ENCODE peak calls at places on chromosomes 1 and 21, in nine cellular contexts. Z is IMR-90, S is cardiac muscle cell, I is foreskin keratinocyte, J is A549, Q is MM.1S, F is tibial nerve, O is heart right ventricle, W is HCT116. T is an unnamed sample. For H3K4me1, the result is how much of the 10 kb centered on the place peaks cover.

GRCh38 chr1:2061065-2061778 is 11.0 kb downstream of the PRKCZ start:
- DNase-seq in W (no peak), F (no peak), O (no peak), S (no peak), Q (no peak), Z (no peak), J (no peak), I (no peak), T (no peak)

GRCh38 chr1:99849744-99850457 is at the start of gene AGL:
- DNase-seq in O (peak), I (peak), Z (peak), S (peak), J (peak), Q (peak), W (peak), F (peak), T (peak)

GRCh38 chr1:109091196-109092193 is 931 bp downstream of the TMEM167B start:
- DNase-seq in F (no peak), I (no peak), W (no peak), Z (peak), J (peak), Q (peak), S (no peak), O (no peak), T (no peak)

GRCh38 chr1:153447498-153448170 is 12.8 kb downstream of the S100A7 start:
- DNase-seq in S (no peak), I (peak), O (no peak), Z (peak), F (no peak), J (no peak), Q (no peak), W (no peak), T (no peak)

GRCh38 chr21:36338975-36339374 is 19.0 kb downstream of the MORC3 start:
- DNase-seq in Q (no peak), W (no peak), S (no peak), I (no peak), Z (no peak), J (no peak), O (no peak), F (no peak), T (no peak)

GRCh38 chr1:226827458-226827857 is 43.0 kb upstream of the PSEN2 start:
- DNase-seq in W (no peak), Z (no peak), J (no peak), F (peak), S (peak), I (no peak), O (peak), Q (no peak), T (peak)

GRCh38 chr1:154809436-154810413 is 60.4 kb downstream of the KCNN3 start:
- DNase-seq in I (no peak), F (no peak), Q (no peak), O (no peak), W (no peak), J (peak), S (no peak), Z (peak), T (peak)

GRCh38 chr1:112849425-112849966 is 106.5 kb downstream of the SLC16A1 start:
- DNase-seq in Z (peak), Q (no peak), F (no peak), O (peak), J (no peak), W (no peak), I (no peak), S (peak), T (no peak)

GRCh38 chr1:199735660-199736059 is 291.9 kb upstream of the NR5A2 start:
- DNase-seq in Q (no peak), Z (no peak), O (no peak), S (no peak), J (no peak), W (no peak), I (no peak), F (no peak), T (no peak)

GRCh38 chr1:14759843-14760242 is 161.4 kb downstream of the KAZN start:
- DNase-seq in I (no peak), F (no peak), J (no peak), O (no peak), Q (no peak), S (no peak), W (no peak), Z (no peak), T (no peak)

GRCh38 chr1:221045842-221046831 is 166.9 kb downstream of the HLX start:
- DNase-seq in Q (peak), Z (peak), S (no peak), W (no peak), F (no peak), J (no peak), O (no peak), I (no peak), T (no peak)

GRCh38 chr1:206890125-206890637 is 7.1 kb upstream of the IL24 start:
- DNase-seq in J (no peak), Z (peak), I (peak), W (no peak), S (no peak), Q (no peak), O (no peak), F (no peak), T (no peak)

GRCh38 chr1:193406901-193407300 is 220.5 kb upstream of the B3GALT2 start:
- DNase-seq in W (peak), I (no peak), O (no peak), S (peak), Z (peak), F (no peak), J (peak), Q (peak), T (no peak)

GRCh38 chr21:40186036-40186435 is 318.8 kb downstream of the PCP4 start:
- DNase-seq in W (no peak), F (peak), O (peak), S (no peak), Q (no peak), I (no peak), Z (no peak), J (no peak), T (no peak)

GRCh38 chr1:201501812-201502510 is 5.0 kb downstream of the CSRP1 start:
- DNase-seq in J (no peak), S (peak), F (no peak), Z (no peak), Q (no peak), I (no peak), W (no peak), O (no peak), T (no peak)

GRCh38 chr1:19942088-19942487 is 18.7 kb upstream of the PLA2G2E start:
- DNase-seq in Z (no peak), Q (no peak), S (no peak), O (no peak), J (no peak), I (no peak), W (no peak), F (no peak), T (no peak)

GRCh38 chr1:26278303-26278702 is 1.6 kb upstream of the SH3BGRL3 start:
- DNase-seq in S (no peak), J (no peak), Z (peak), O (no peak), F (peak), I (peak), W (no peak), Q (no peak), T (peak)

GRCh38 chr1:149888160-149888998 is 11.0 kb upstream of the BOLA1 start:
- DNase-seq in S (peak), O (peak), Q (peak), I (no peak), Z (peak), W (peak), J (peak), F (peak), T (peak)

GRCh38 chr1:154433161-154433681 is 28.1 kb downstream of the IL6R start:
- DNase-seq in Z (no peak), Q (no peak), I (peak), J (no peak), S (no peak), W (peak), F (no peak), O (no peak), T (no peak)

GRCh38 chr1:21951576-21951870 is 14.4 kb upstream of the HSPG2 start:
- DNase-seq in S (no peak), Q (no peak), I (no peak), J (no peak), Z (no peak), F (no peak), O (no peak), W (no peak), T (no peak)

GRCh38 chr1:4771721-4772120 is 117.3 kb downstream of the AJAP1 start:
- DNase-seq in S (no peak), O (no peak), W (no peak), J (no peak), Z (no peak), Q (no peak), F (no peak), I (no peak), T (no peak)

GRCh38 chr1:111603979-111604378 is 15.6 kb upstream of the RAP1A start:
- DNase-seq in W (no peak), S (peak), Q (peak), F (no peak), I (no peak), J (no peak), O (no peak), Z (no peak), T (no peak)

GRCh38 chr1:28259935-28260802 is 851 bp downstream of the SESN2 start:
- DNase-seq in J (peak), S (peak), O (peak), F (peak), Z (peak), I (peak), W (no peak), Q (peak), T (peak)

GRCh38 chr1:43583058-43583457 is 52.4 kb downstream of the PTPRF start:
- DNase-seq in W (no peak), J (no peak), S (no peak), F (no peak), I (no peak), Q (no peak), O (no peak), Z (no peak), T (no peak)

GRCh38 chr1:24105368-24106160 is 6.4 kb downstream of the MYOM3 start:
- DNase-seq in F (no peak), J (no peak), S (no peak), O (no peak), I (no peak), Q (no peak), Z (no peak), W (no peak), T (no peak)

GRCh38 chr1:56477164-56478111 is 101.9 kb downstream of the PLPP3 start:
- DNase-seq in W (no peak), Z (peak), S (no peak), F (peak), Q (no peak), O (peak), I (no peak), J (no peak), T (peak)

GRCh38 chr1:212987702-212988322 is 27.9 kb downstream of the ANGEL2 start:
- DNase-seq in J (no peak), F (no peak), O (no peak), I (peak), Z (peak), Q (no peak), S (no peak), W (no peak), T (no peak)

GRCh38 chr1:161166669-161167548 is 683 bp downstream of the PPOX start:
- DNase-seq in I (no peak), Q (peak), S (peak), J (no peak), F (no peak), Z (no peak), O (no peak), W (no peak), T (no peak)

GRCh38 chr1:44947774-44948311 is 38.6 kb downstream of the EIF2B3 start:
- DNase-seq in J (no peak), O (no peak), Q (no peak), S (no peak), I (no peak), F (no peak), W (no peak), Z (no peak), T (no peak)

GRCh38 chr1:168252204-168252733 is 26.5 kb downstream of the SFT2D2 start:
- DNase-seq in Z (no peak), I (no peak), Q (no peak), J (no peak), O (no peak), W (no peak), S (no peak), F (no peak), T (no peak)

GRCh38 chr21:31945576-31945975 is 72.8 kb downstream of the HUNK start:
- DNase-seq in O (no peak), I (no peak), J (no peak), Z (peak), Q (no peak), S (no peak), W (no peak), F (no peak), T (no peak)

GRCh38 chr1:186195377-186195931 is 179.6 kb downstream of the TPR start:
- DNase-seq in I (no peak), J (no peak), F (no peak), W (no peak), S (no peak), Z (no peak), Q (no peak), O (no peak), T (no peak)

GRCh38 chr1:207124389-207124788 is 20.4 kb downstream of the C4BPA start:
- DNase-seq in F (no peak), W (no peak), J (no peak), O (no peak), Z (no peak), S (no peak), Q (no peak), I (no peak), T (no peak)

GRCh38 chr1:201758508-201759050 is 70.4 kb upstream of the IPO9 start:
- DNase-seq in S (no peak), Z (no peak), W (no peak), J (no peak), O (no peak), F (no peak), Q (peak), I (no peak), T (no peak)

GRCh38 chr1:182889997-182890396 is 50.9 kb downstream of the DHX9 start:
- DNase-seq in W (no peak), J (no peak), I (no peak), O (no peak), Z (no peak), F (no peak), S (no peak), Q (peak), T (no peak)

GRCh38 chr1:91650764-91651163 is 150.1 kb downstream of the CDC7 start:
- DNase-seq in W (no peak), I (peak), F (peak), Z (peak), S (no peak), O (peak), Q (no peak), J (peak), T (peak)

GRCh38 chr1:206925116-206925736 is 3.5 kb upstream of the FCMR start:
- DNase-seq in Q (no peak), Z (no peak), O (no peak), I (no peak), J (no peak), F (peak), S (no peak), W (no peak), T (peak)

GRCh38 chr1:107821340-107821739 is 143.6 kb downstream of the VAV3 start:
- DNase-seq in I (no peak), O (no peak), J (no peak), Q (no peak), Z (no peak), F (no peak), S (no peak), W (no peak), T (no peak)

GRCh38 chr1:28865997-28866650 is 48.2 kb upstream of the EPB41 start:
- DNase-seq in O (no peak), S (no peak), W (no peak), Z (no peak), I (no peak), F (no peak), J (no peak), Q (no peak), T (no peak)

GRCh38 chr1:209886219-209886536 is 51.8 kb upstream of the SYT14 start:
- DNase-seq in Z (no peak), J (no peak), S (no peak), Q (no peak), O (no peak), W (no peak), I (no peak), F (no peak), T (no peak)

GRCh38 chr21:14987370-14988170 is 77.2 kb downstream of the NRIP1 start:
- DNase-seq in J (no peak), S (no peak), I (no peak), Z (no peak), W (no peak), Q (no peak), F (no peak), O (no peak), T (no peak)
- H3K4me1 ChIP-seq in J (under half), S (under half), I (under half), Z (under half), W (under half), Q (under half), F (under half), O (under half), T (under half)

DNA sequence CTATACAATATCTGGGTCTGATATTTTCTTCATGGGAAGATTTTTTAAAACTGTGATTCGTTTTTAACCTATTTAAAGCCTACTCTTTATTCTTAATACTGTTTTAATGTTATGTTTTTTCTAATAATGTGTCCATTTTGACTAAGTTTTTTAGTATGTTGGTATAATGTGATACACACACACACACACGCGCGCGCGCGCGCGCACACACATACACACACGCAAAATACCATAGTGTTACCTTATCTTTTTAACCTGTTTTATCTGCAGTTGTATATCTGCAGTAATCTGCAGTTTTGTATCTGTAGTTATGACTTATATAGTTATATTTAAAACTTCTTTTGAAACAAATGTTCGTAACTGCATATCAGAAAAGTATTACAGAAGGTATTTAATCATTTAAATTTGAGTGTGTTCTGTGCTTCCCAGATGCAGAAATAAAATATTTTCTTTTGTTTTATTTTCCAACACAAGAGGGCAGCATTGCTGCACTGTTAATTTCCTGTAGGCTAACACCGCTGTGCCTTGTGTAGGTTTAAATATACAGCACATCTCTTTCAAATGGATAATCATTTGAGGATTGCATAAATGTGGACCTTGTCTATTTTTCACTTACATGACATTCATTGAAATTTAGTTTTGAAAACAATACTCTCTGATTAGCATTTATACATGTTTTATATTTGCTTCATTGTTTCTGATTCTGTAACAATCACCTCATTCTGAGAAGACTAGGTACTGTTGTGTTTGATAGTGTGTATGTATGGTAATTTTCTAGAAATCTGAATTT is 166.1 kb downstream of the PDE4B start:
- DNase-seq in W (peak), Q (peak), I (no peak), F (no peak), J (peak), S (peak), Z (peak), O (no peak), T (no peak)
- TF ChIP-seq CTCF in W (peak), Q (peak), I (peak), F (peak), J (peak), S (peak), Z (peak), O (peak), T (peak)

GRCh38 chr1:169271094-169271493 is 96.5 kb downstream of the NME7 start:
- DNase-seq in W (no peak), S (no peak), O (no peak), Q (no peak), J (no peak), Z (no peak), I (no peak), F (no peak), T (no peak)
- H3K27ac ChIP-seq in W (no peak), S (no peak), O (no peak), Q (no peak), J (no peak), Z (no peak), I (no peak), F (no peak), T (no peak)

DNA sequence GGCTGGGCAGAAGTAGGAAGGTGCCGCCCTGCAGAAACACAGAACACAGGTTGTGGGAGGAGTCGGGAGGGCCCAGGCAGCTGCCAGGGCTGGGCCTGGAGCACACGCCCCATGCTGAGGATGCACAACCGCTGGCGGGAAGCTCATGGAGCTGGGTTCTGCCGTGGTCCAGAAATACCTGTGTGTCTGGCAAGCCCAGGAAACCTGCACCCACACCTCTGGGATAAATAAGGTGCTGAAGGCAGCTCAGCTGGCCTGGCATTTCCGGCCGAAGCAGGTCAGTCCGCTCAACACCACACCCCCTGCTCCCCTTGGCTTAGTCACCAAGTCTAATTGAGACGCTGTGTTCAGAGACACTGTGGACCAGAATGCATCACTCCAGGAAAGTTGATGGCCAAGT is 32.1 kb downstream of the CTNNBIP1 start:
- DNase-seq in F (no peak), W (peak), Q (no peak), S (no peak), O (no peak), J (no peak), I (peak), Z (no peak), T (no peak)
- H3K4me1 ChIP-seq in F (under half), W (under half), Q (under half), S (under half), O (under half), J (under half), I (under half), Z (under half), T (under half)

GRCh38 chr21:44356636-44357035 is 3.2 kb downstream of the TRPM2 start:
- DNase-seq in F (no peak), J (no peak), Q (no peak), O (no peak), I (no peak), Z (no peak), S (no peak), W (no peak), T (no peak)

GRCh38 chr21:44357064-44357837 is 3.8 kb downstream of the TRPM2 start:
- DNase-seq in S (no peak), I (no peak), W (no peak), Q (no peak), F (no peak), O (no peak), J (no peak), Z (no peak), T (no peak)

GRCh38 chr21:44364151-44365053 is 11.0 kb downstream of the TRPM2 start:
- DNase-seq in S (no peak), O (no peak), F (no peak), J (no peak), Q (no peak), Z (no peak), I (no peak), W (no peak), T (no peak)

GRCh38 chr21:44363278-44363677 is 9.9 kb downstream of the TRPM2 start:
- DNase-seq in F (no peak), J (no peak), Q (no peak), I (no peak), Z (no peak), S (no peak), O (no peak), W (no peak), T (no peak)

DNA sequence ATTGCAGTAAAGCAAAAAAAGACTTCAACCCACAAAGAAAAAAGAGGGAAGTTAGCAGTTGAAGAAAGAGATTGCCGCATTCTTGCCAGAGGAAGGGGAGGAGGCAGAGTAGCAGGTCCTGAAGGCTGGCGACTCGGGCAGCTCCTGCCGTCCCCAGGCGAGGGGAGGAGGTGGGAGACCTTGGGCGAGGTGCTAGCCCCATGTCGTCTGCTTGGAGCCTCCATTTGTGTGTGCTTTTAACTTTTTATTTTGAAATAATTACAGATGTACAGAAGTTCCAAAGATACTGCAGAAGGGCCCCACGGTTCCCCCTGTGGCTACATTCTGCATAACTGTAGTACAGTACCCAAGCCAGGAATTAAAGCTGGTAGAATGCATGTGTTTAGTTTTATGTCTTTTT is 6.8 kb downstream of the TRPM2 start:
- DNase-seq in W (no peak), I (no peak), Q (no peak), S (no peak), O (no peak), Z (no peak), F (no peak), J (no peak), T (no peak)
- TF ChIP-seq CTCF in W (no peak), I (no peak), Q (peak), S (no peak), O (no peak), Z (no peak), F (no peak), J (no peak), T (no peak)